ENCODE peak calls at places on chromosomes 13 and 19, in four cellular contexts. K, O, I and G are unnamed samples.

GRCh38 chr13:51731759-51732158 is 72.2 kb downstream of the DHRS12 start:
- DNase-seq in K (peak), O (no peak), I (no peak), G (no peak)

GRCh38 chr19:55341191-55342043 is 1.7 kb downstream of the KMT5C start:
- DNase-seq in K (peak), O (peak), I (peak), G (peak)

GRCh38 chr19:53365899-53366493 is 491 bp downstream of the ZNF525 start:
- DNase-seq in K (peak), O (no peak), I (peak), G (no peak)

GRCh38 chr13:23683084-23683483 is 112.9 kb downstream of the TNFRSF19 start:
- DNase-seq in K (no peak), O (no peak), I (no peak), G (no peak)

GRCh38 chr19:16351133-16351809 is 26.6 kb downstream of the KLF2 start:
- DNase-seq in K (peak), O (no peak), I (no peak), G (no peak)

GRCh38 chr19:6930190-6930589 is 42.8 kb downstream of the ADGRE1 start:
- DNase-seq in K (no peak), O (no peak), I (no peak), G (no peak)

GRCh38 chr13:97849305-97849704 is 104.2 kb upstream of the IPO5 start:
- DNase-seq in K (peak), O (no peak), I (peak), G (peak)

GRCh38 chr19:13099073-13099999 is 3.3 kb downstream of the LYL1 start:
- DNase-seq in K (no peak), O (peak), I (no peak), G (peak)

GRCh38 chr19:13007292-13008045 is 12.2 kb downstream of the NFIX start:
- DNase-seq in K (no peak), O (no peak), I (no peak), G (no peak)

GRCh38 chr13:66714795-66715194 is 515.3 kb downstream of the PCDH9 start:
- DNase-seq in K (peak), O (no peak), I (no peak), G (no peak)

GRCh38 chr19:1082165-1082927 is 12.8 kb downstream of the POLR2E start:
- DNase-seq in K (peak), O (no peak), I (peak), G (peak)

GRCh38 chr19:13841339-13842293 is 35.3 kb upstream of the NANOS3 start:
- DNase-seq in K (peak), O (peak), I (no peak), G (no peak)

GRCh38 chr13:46575843-46576242 is 22.9 kb downstream of the LRCH1 start:
- DNase-seq in K (peak), O (peak), I (no peak), G (no peak)

DNA sequence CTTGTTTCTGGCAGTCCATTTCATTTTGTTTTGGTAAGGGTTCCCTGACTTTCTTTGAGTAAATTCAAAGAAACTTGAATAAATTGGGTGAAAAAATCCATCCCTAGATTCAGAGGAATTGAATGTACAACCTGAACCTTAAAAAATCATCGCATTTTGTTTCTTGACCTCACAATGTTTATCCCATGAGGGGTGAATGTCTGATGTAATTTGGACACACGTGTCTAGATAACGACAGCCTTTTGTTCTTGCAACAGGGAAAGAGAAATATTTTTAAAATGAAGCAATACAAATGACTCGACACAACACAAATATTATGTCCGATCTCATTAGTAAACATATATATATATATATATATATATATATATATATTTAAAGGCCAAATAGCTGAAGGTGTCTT is 453.2 kb upstream of the ATXN8OS start:
- DNase-seq in K (no peak), O (no peak), I (no peak), G (no peak)
- TF ChIP-seq CTCF in K (no peak), O (no peak), I (no peak), G (no peak)

DNA sequence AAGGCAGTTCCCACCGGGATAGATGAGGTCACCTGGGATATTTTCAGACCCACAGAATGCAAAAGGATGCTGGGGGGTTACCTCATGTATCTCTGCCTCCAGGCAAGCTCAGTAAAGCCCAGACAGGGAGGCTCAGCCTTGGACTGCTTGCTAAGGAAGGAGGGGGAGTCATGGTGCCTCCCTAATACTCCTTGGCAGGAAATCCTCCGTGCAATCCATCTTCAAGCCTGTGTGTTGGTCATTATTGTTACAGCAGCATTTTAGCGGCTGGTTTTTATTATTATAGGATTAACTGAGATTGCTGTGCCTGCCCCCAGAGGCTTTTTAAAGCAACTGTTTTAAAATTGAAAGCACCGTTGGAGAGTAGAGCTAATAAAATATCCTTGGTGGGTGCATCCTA is 188.5 kb upstream of the UBL3 start:
- DNase-seq in K (no peak), O (no peak), I (no peak), G (no peak)
- TF ChIP-seq CTCF in K (no peak), O (no peak), I (no peak), G (no peak)

GRCh38 chr19:32227561-32228165 is 117.7 kb upstream of the ZNF507 start:
- DNase-seq in K (no peak), O (no peak), I (peak), G (no peak)
- TF ChIP-seq CTCF in K (no peak), O (no peak), I (no peak), G (no peak)

GRCh38 chr19:4316940-4317339 is 12.5 kb downstream of the FSD1 start:
- DNase-seq in K (no peak), O (no peak), I (no peak), G (no peak)
- TF ChIP-seq CTCF in K (no peak), O (no peak), I (no peak), G (no peak)